ENCODE peak calls at places on chromosomes 7 and 10, in nine cellular contexts. K is NCI-H146; A is IMR-90; G is GM23248; J is ovary; C is HuH-7; R is GM04504; V is activated CD8-positive, alpha-beta memory T cell treated with anti-CD3 and anti-CD28 coated beads for 24 hours; U is HS-5. B is an unnamed sample.

GRCh38 chr7:65722361-65722792 is 150.5 kb upstream of the VKORC1L1 start:
- DNase-seq in K (peak), A (peak), G (peak), J (peak), C (peak), R (no peak), V (peak), U (no peak), B (peak)

GRCh38 chr7:98357751-98358161 is 43.1 kb downstream of the BAIAP2L1 start:
- DNase-seq in K (no peak), A (peak), G (peak), J (no peak), C (no peak), R (no peak), V (no peak), U (peak), B (no peak)

GRCh38 chr7:131537581-131537980 is 18.8 kb downstream of the PODXL start:
- DNase-seq in K (no peak), A (no peak), G (peak), J (no peak), C (no peak), R (no peak), V (no peak), U (no peak), B (no peak)

GRCh38 chr10:58066126-58066525 is 201.6 kb downstream of the IPMK start:
- DNase-seq in K (no peak), A (no peak), G (no peak), J (no peak), C (no peak), R (no peak), V (no peak), U (no peak), B (no peak)

GRCh38 chr7:54544356-54545240 is 2.4 kb downstream of the VSTM2A start:
- DNase-seq in K (no peak), A (no peak), G (no peak), J (no peak), C (no peak), R (no peak), V (no peak), U (no peak), B (no peak)

GRCh38 chr7:111931016-111931517 is 275.1 kb downstream of the DOCK4 start:
- DNase-seq in K (peak), A (peak), G (peak), J (no peak), C (peak), R (no peak), V (no peak), U (no peak), B (no peak)

GRCh38 chr7:37673523-37673922 is 10.0 kb upstream of the GPR141 start:
- DNase-seq in K (no peak), A (no peak), G (no peak), J (no peak), C (no peak), R (no peak), V (no peak), U (no peak), B (no peak)

GRCh38 chr7:127347567-127348246 is 44.8 kb downstream of the ZNF800 start:
- DNase-seq in K (no peak), A (peak), G (peak), J (peak), C (peak), R (peak), V (peak), U (peak), B (peak)

GRCh38 chr7:99392659-99393362 is 15.6 kb downstream of the PDAP1 start:
- DNase-seq in K (peak), A (no peak), G (peak), J (peak), C (no peak), R (no peak), V (peak), U (no peak), B (peak)

GRCh38 chr10:133608855-133609254 is 17.7 kb downstream of the FRG2B start:
- DNase-seq in K (peak), A (no peak), G (peak), J (no peak), C (no peak), R (no peak), V (no peak), U (no peak), B (no peak)

GRCh38 chr10:118405933-118406332 is 63.8 kb upstream of the FAM204A start:
- DNase-seq in K (no peak), A (no peak), G (peak), J (no peak), C (no peak), R (no peak), V (no peak), U (no peak), B (no peak)

GRCh38 chr7:73669858-73670385 is 2.3 kb downstream of the VPS37D start:
- DNase-seq in K (no peak), A (no peak), G (no peak), J (no peak), C (no peak), R (no peak), V (no peak), U (no peak), B (no peak)

GRCh38 chr10:3452683-3453388 is 280.3 kb upstream of the PITRM1 start:
- DNase-seq in K (no peak), A (peak), G (peak), J (no peak), C (no peak), R (peak), V (no peak), U (peak), B (no peak)

GRCh38 chr10:89275383-89275782 is 23.8 kb upstream of the LIPA start:
- DNase-seq in K (no peak), A (no peak), G (peak), J (no peak), C (no peak), R (no peak), V (no peak), U (no peak), B (no peak)

GRCh38 chr7:151408839-151409554 is 841 bp downstream of the WDR86 start:
- DNase-seq in K (peak), A (no peak), G (no peak), J (no peak), C (no peak), R (no peak), V (no peak), U (no peak), B (no peak)

GRCh38 chr7:72161534-72161933 is 250.6 kb downstream of the CALN1 start:
- DNase-seq in K (no peak), A (no peak), G (no peak), J (no peak), C (no peak), R (no peak), V (no peak), U (no peak), B (no peak)

GRCh38 chr10:123287594-123288247 is 133.5 kb downstream of the BUB3 start:
- DNase-seq in K (no peak), A (peak), G (peak), J (no peak), C (no peak), R (no peak), V (peak), U (peak), B (no peak)

GRCh38 chr10:95794195-95794594 is 38.2 kb downstream of the ENTPD1 start:
- DNase-seq in K (no peak), A (no peak), G (no peak), J (no peak), C (no peak), R (no peak), V (no peak), U (no peak), B (no peak)

GRCh38 chr7:66847879-66848810 is 72.9 kb upstream of the TMEM248 start:
- DNase-seq in K (peak), A (peak), G (peak), J (no peak), C (no peak), R (peak), V (no peak), U (no peak), B (no peak)

GRCh38 chr10:26665080-26666048 is 32.1 kb upstream of the PDSS1 start:
- DNase-seq in K (peak), A (no peak), G (no peak), J (no peak), C (no peak), R (no peak), V (no peak), U (no peak), B (no peak)

GRCh38 chr7:54477083-54477482 is 65.1 kb upstream of the VSTM2A start:
- DNase-seq in K (no peak), A (no peak), G (no peak), J (no peak), C (no peak), R (no peak), V (no peak), U (no peak), B (no peak)

GRCh38 chr7:23022831-23023230 is 8.9 kb upstream of the HYCC1 start:
- DNase-seq in K (no peak), A (no peak), G (no peak), J (no peak), C (no peak), R (no peak), V (no peak), U (no peak), B (no peak)

GRCh38 chr7:154204046-154204445 is 151.8 kb downstream of the DPP6 start:
- DNase-seq in K (no peak), A (no peak), G (no peak), J (no peak), C (no peak), R (no peak), V (no peak), U (no peak), B (no peak)

GRCh38 chr10:29820890-29821398 is 186.2 kb upstream of the SVIL start:
- DNase-seq in K (no peak), A (no peak), G (peak), J (no peak), C (no peak), R (no peak), V (no peak), U (no peak), B (no peak)

GRCh38 chr7:11127112-11127785 is 153.6 kb downstream of the PHF14 start:
- DNase-seq in K (no peak), A (no peak), G (peak), J (no peak), C (no peak), R (no peak), V (no peak), U (no peak), B (no peak)

GRCh38 chr10:49713266-49713665 is 33.8 kb downstream of the C10orf53 start:
- DNase-seq in K (no peak), A (no peak), G (no peak), J (no peak), C (no peak), R (no peak), V (no peak), U (no peak), B (no peak)

GRCh38 chr10:59678884-59679301 is 30.8 kb downstream of the SLC16A9 start:
- DNase-seq in K (no peak), A (no peak), G (peak), J (no peak), C (no peak), R (no peak), V (no peak), U (peak), B (no peak)

GRCh38 chr7:112573302-112574039 is 92.7 kb downstream of the LSMEM1 start:
- DNase-seq in K (no peak), A (peak), G (peak), J (no peak), C (no peak), R (no peak), V (no peak), U (no peak), B (no peak)

GRCh38 chr7:91083855-91084644 is 180.2 kb upstream of the FZD1 start:
- DNase-seq in K (no peak), A (no peak), G (peak), J (no peak), C (no peak), R (no peak), V (no peak), U (no peak), B (peak)

B was measured in left cardiac atrium.